ENCODE peak calls at places on chromosomes 6 and 20, in seven cellular contexts. C, K, U, R, J, Z and M are unnamed samples.

GRCh38 chr6:132797975-132798819 is at the start of gene SLC18B1:
- DNase-seq in C (peak; percentile 73), K (no peak), U (peak; percentile 47), R (no peak), J (peak; percentile 62), Z (no peak), M (peak; percentile 92)

GRCh38 chr6:41714556-41715273 is 20.7 kb downstream of the TFEB start:
- DNase-seq in C (no peak), K (no peak), U (no peak), R (no peak), J (no peak), Z (no peak), M (no peak)

GRCh38 chr6:169370054-169370453 is 116.4 kb upstream of the THBS2 start:
- DNase-seq in C (peak; percentile 29), K (no peak), U (no peak), R (no peak), J (no peak), Z (no peak), M (no peak)

GRCh38 chr20:17762873-17763557 is 63.2 kb downstream of the BANF2 start:
- DNase-seq in C (no peak), K (no peak), U (no peak), R (no peak), J (no peak), Z (no peak), M (no peak)

GRCh38 chr6:121944361-121944760 is 455.1 kb upstream of the HSF2 start:
- DNase-seq in C (no peak), K (no peak), U (no peak), R (no peak), J (no peak), Z (peak; percentile 66), M (no peak)

GRCh38 chr20:63855363-63856110 is 5.8 kb upstream of the ABHD16B start:
- DNase-seq in C (no peak), K (no peak), U (no peak), R (no peak), J (no peak), Z (no peak), M (peak; percentile 76)

GRCh38 chr6:116229287-116229913 is 24.5 kb downstream of the TSPYL4 start:
- DNase-seq in C (peak; percentile 56), K (no peak), U (no peak), R (peak; percentile 87), J (no peak), Z (peak; percentile 94), M (no peak)

GRCh38 chr6:162964703-162965140 is 236.9 kb downstream of the PACRG start:
- DNase-seq in C (peak; percentile 32), K (no peak), U (no peak), R (peak; percentile 100), J (peak; percentile 59), Z (peak; percentile 96), M (no peak)

GRCh38 chr6:35341557-35341956 is 801 bp upstream of the PPARD start:
- DNase-seq in C (no peak), K (no peak), U (no peak), R (no peak), J (no peak), Z (no peak), M (no peak)

GRCh38 chr6:109025639-109026038 is 69.0 kb downstream of the SESN1 start:
- DNase-seq in C (no peak), K (no peak), U (no peak), R (no peak), J (no peak), Z (no peak), M (no peak)

GRCh38 chr6:95576218-95576617 is 1.1 kb upstream of the MANEA start:
- DNase-seq in C (no peak), K (no peak), U (no peak), R (no peak), J (no peak), Z (no peak), M (no peak)

GRCh38 chr6:170291271-170292110 is 613 bp upstream of the DLL1 start:
- DNase-seq in C (no peak), K (no peak), U (peak; percentile 37), R (peak; percentile 33), J (no peak), Z (no peak), M (peak; percentile 89)

GRCh38 chr6:33405541-33405940 is 5.3 kb upstream of the PHF1 start:
- DNase-seq in C (no peak), K (no peak), U (no peak), R (no peak), J (no peak), Z (no peak), M (no peak)

GRCh38 chr6:2945069-2945452 is 26.3 kb downstream of the SERPINB6 start:
- DNase-seq in C (no peak), K (no peak), U (no peak), R (no peak), J (no peak), Z (no peak), M (peak; percentile 65)

GRCh38 chr20:43191946-43192847 is 2.5 kb upstream of the PTPRT start:
- DNase-seq in C (no peak), K (peak; percentile 6), U (no peak), R (no peak), J (peak; percentile 63), Z (no peak), M (no peak)

GRCh38 chr6:75230484-75231325 is 12.9 kb downstream of the COX7A2 start:
- DNase-seq in C (no peak), K (no peak), U (no peak), R (peak; percentile 67), J (peak; percentile 58), Z (no peak), M (no peak)

GRCh38 chr6:4969609-4970285 is 34.1 kb downstream of the RPP40 start:
- DNase-seq in C (no peak), K (no peak), U (no peak), R (no peak), J (no peak), Z (no peak), M (no peak)

GRCh38 chr20:32189691-32190607 is 17.6 kb downstream of the PLAGL2 start:
- DNase-seq in C (no peak), K (no peak), U (peak; percentile 39), R (no peak), J (no peak), Z (no peak), M (peak; percentile 81)

GRCh38 chr6:41581381-41581991 is 35.3 kb downstream of the FOXP4 start:
- DNase-seq in C (peak; percentile 34), K (no peak), U (no peak), R (peak; percentile 89), J (peak; percentile 95), Z (peak; percentile 63), M (no peak)

GRCh38 chr6:101391772-101392560 is 1.5 kb upstream of the GRIK2 start:
- DNase-seq in C (no peak), K (no peak), U (no peak), R (no peak), J (no peak), Z (no peak), M (no peak)

GRCh38 chr6:139570166-139570565 is 195.7 kb upstream of the CITED2 start:
- DNase-seq in C (no peak), K (no peak), U (no peak), R (no peak), J (no peak), Z (no peak), M (no peak)

GRCh38 chr20:53652090-53652858 is 58.6 kb upstream of the ZNF217 start:
- DNase-seq in C (no peak), K (no peak), U (no peak), R (peak; percentile 71), J (no peak), Z (no peak), M (no peak)

GRCh38 chr6:148398686-148399085 is 56.0 kb downstream of the SASH1 start:
- DNase-seq in C (no peak), K (no peak), U (no peak), R (no peak), J (no peak), Z (no peak), M (no peak)

GRCh38 chr20:62678553-62678952 is 30.1 kb upstream of the NTSR1 start:
- DNase-seq in C (no peak), K (peak; percentile 15), U (no peak), R (no peak), J (no peak), Z (no peak), M (no peak)

GRCh38 chr6:44636576-44637248 is 249.2 kb downstream of the CDC5L start:
- DNase-seq in C (no peak), K (no peak), U (no peak), R (no peak), J (no peak), Z (no peak), M (no peak)

GRCh38 chr6:36126553-36127458 is 3.5 kb upstream of the MAPK13 start:
- DNase-seq in C (no peak), K (no peak), U (no peak), R (peak; percentile 34), J (no peak), Z (no peak), M (no peak)

GRCh38 chr6:155580904-155581303 is 125.3 kb upstream of the NOX3 start:
- DNase-seq in C (no peak), K (no peak), U (no peak), R (no peak), J (no peak), Z (no peak), M (no peak)